ENCODE peak calls at places on chromosome 22, in five cellular contexts. Y is uterus, L is endodermal cell, E is fibroblast of lung, R is GM12865. K is an unnamed sample.
A peak's percentile ranks its signal among the peaks of the same experiment; 100 is the strongest.

GRCh38 chr22:31829505-31829904 is 75.7 kb downstream of the DEPDC5 start:
- DNase-seq in Y (no peak), L (no peak), E (peak; percentile 95), R (peak; percentile 63), K (peak; percentile 22)

GRCh38 chr22:41862530-41863266 is 29.8 kb downstream of the SREBF2 start:
- DNase-seq in Y (no peak), L (no peak), E (peak; percentile 51), R (peak; percentile 86), K (peak; percentile 75)

GRCh38 chr22:41367039-41367679 is 14.6 kb upstream of the TEF start:
- DNase-seq in Y (peak; percentile 98), L (peak; percentile 83), E (peak; percentile 96), R (no peak), K (no peak)

GRCh38 chr22:20566420-20567260 is 59.2 kb downstream of the MED15 start:
- DNase-seq in Y (peak; percentile 70), L (no peak), E (peak; percentile 85), R (no peak), K (no peak)

GRCh38 chr22:25084405-25085107 is 115.1 kb upstream of the CRYBB3 start:
- DNase-seq in Y (no peak), L (no peak), E (no peak), R (no peak), K (no peak)

GRCh38 chr22:49024775-49025440 is 802.8 kb downstream of the BRD1 start:
- DNase-seq in Y (no peak), L (no peak), E (no peak), R (no peak), K (no peak)

GRCh38 chr22:27100789-27101188 is 443.4 kb downstream of the MIAT start:
- DNase-seq in Y (peak; percentile 32), L (peak; percentile 77), E (peak; percentile 95), R (no peak), K (no peak)

GRCh38 chr22:29748248-29748893 is 18.4 kb downstream of the ZMAT5 start:
- DNase-seq in Y (no peak), L (no peak), E (no peak), R (no peak), K (no peak)

GRCh38 chr22:29375436-29376076 is 12.8 kb downstream of the AP1B1 start:
- DNase-seq in Y (no peak), L (no peak), E (no peak), R (no peak), K (no peak)

GRCh38 chr22:42188808-42189447 is 58.3 kb upstream of the CYP2D6 start:
- DNase-seq in Y (no peak), L (peak; percentile 70), E (peak; percentile 68), R (no peak), K (no peak)

GRCh38 chr22:36486619-36487384 is 5.4 kb upstream of the TXN2 start:
- DNase-seq in Y (no peak), L (peak; percentile 91), E (peak; percentile 47), R (peak; percentile 55), K (no peak)
- TF ChIP-seq CTCF in Y (peak; percentile 62), L (peak; percentile 84), E (peak; percentile 62), R (peak; percentile 50), K (peak; percentile 17)

DNA sequence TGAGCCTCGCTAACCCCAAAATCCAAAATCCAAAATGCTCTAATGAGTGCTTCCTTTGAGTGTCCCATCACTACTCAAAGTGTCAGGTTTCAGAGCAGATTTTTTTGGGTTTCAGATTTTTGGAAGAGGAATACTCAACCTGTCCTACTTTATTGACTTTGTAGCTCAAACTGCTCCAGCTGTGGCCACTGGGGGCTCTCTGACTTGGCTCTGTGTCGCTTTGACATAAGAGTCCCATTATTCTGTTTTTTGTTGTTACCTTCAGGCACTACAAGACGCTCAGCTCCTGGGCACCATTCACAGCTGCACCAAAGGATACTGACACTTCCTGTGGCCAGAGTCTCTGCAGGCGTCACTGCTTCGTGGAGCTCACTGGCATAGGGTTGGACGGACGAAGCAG is 41.1 kb downstream of the PHF21B start:
- DNase-seq in Y (no peak), L (peak; percentile 66), E (no peak), R (no peak), K (no peak)
- TF ChIP-seq CTCF in Y (no peak), L (peak; percentile 66), E (no peak), R (peak; percentile 12), K (no peak)

GRCh38 chr22:37043214-37043827 is 8.2 kb upstream of the KCTD17 start:
- DNase-seq in Y (no peak), L (no peak), E (no peak), R (no peak), K (no peak)

GRCh38 chr22:37045958-37046357 is 5.6 kb upstream of the KCTD17 start:
- DNase-seq in Y (no peak), L (peak; percentile 62), E (peak; percentile 53), R (peak; percentile 30), K (no peak)

GRCh38 chr22:37044634-37045625 is 6.6 kb upstream of the KCTD17 start:
- DNase-seq in Y (no peak), L (no peak), E (no peak), R (no peak), K (no peak)

GRCh38 chr22:37046589-37046988 is 5.0 kb upstream of the KCTD17 start:
- DNase-seq in Y (no peak), L (no peak), E (no peak), R (no peak), K (no peak)

DNA sequence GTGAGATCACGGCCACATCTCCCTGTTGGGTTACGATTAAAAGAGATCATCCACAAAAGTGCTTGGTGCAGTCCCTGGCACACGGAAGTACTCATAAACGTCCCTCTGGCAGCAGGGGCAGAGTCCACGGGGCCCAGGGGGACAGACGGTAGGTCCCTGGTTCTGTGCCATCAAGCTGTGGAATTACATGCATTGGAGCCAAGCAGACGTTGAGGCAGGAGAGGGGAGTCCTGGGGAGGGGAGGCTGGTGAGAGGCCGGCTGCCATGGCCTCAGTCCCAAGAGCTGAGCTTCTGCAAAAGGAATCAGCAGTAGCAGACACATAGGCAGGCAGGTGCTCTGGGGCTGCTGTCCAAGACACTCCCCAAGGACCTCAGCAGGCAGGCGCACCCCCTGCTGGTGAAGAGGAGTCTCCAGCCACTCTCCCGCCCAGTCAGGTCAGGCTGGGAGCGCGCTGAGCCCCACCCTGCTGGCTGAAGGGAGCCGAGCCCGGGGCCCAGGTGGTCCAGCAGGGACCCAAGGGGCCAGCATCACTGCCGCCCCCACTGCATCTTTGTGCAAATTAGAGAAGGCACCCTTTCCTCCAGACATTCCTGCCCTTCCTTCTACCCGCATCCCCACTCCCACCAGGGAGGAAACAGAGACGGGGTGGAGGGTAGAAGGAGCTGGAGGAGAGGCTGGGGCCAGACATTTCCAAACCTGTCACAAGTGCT is 7.6 kb upstream of the KCTD17 start:
- DNase-seq in Y (no peak), L (peak; percentile 77), E (peak; percentile 45), R (peak; percentile 80), K (peak; percentile 91)
- TF ChIP-seq CTCF in Y (peak; percentile 22), L (peak; percentile 73), E (peak; percentile 34), R (peak; percentile 85), K (peak; percentile 88)

DNA sequence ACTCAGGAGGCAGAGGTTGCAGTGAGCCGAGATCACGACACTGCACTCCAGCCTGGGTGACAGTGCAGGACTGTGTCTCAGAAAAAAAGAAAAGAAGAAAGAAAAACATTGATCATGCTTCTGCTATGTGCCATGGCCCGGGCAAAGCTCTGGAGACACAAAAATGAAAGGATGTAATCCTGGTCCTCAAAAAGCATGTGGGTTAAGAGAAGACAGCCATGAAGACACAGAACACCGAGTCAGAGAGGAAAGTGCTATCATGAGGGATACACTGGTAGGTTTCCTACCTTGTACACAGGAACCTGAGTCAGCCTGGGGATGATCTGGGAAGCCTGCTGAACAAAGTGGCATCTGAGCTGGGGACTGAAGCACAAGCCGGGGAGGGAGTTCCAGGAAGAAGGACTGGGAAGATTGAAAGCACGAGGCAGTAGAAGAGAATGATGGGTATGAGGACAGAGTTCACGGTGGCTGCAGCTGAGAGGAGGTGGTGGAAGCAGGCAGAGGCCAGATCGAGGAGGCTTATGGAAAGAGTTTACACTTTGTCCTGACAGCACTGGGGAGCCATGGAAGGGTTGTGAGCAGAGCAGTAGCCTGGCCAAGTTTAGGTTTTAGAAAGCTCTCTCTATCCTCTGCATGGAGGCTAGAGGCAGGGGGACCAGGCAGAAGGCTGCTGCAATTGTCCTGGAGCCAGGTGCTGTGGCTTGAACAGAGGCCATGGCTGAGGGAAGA is 9.9 kb upstream of the MAFF start:
- DNase-seq in Y (no peak), L (no peak), E (no peak), R (no peak), K (no peak)
- TF ChIP-seq CTCF in Y (no peak), L (no peak), E (no peak), R (no peak), K (no peak)

GRCh38 chr22:50468626-50469025 is 6.2 kb downstream of the SBF1 start:
- DNase-seq in Y (no peak), L (no peak), E (no peak), R (no peak), K (no peak)

GRCh38 chr22:50467773-50468440 is 6.9 kb downstream of the SBF1 start:
- DNase-seq in Y (no peak), L (no peak), E (no peak), R (no peak), K (no peak)

GRCh38 chr22:50465066-50465465 is 9.8 kb downstream of the SBF1 start:
- DNase-seq in Y (no peak), L (no peak), E (no peak), R (no peak), K (no peak)

GRCh38 chr22:50465531-50465930 is 9.3 kb downstream of the SBF1 start:
- DNase-seq in Y (no peak), L (no peak), E (no peak), R (no peak), K (no peak)

GRCh38 chr22:50467341-50467740 is 7.5 kb downstream of the SBF1 start:
- DNase-seq in Y (no peak), L (no peak), E (no peak), R (no peak), K (no peak)
- TF ChIP-seq CTCF in Y (no peak), L (no peak), E (no peak), R (no peak), K (no peak)

GRCh38 chr22:36986242-36986821 is 32.9 kb downstream of the TST start:
- DNase-seq in Y (no peak), L (peak; percentile 85), E (no peak), R (peak; percentile 55), K (no peak)
- TF ChIP-seq CTCF in Y (no peak), L (peak; percentile 94), E (peak; percentile 58), R (peak; percentile 67), K (peak; percentile 12)

DNA sequence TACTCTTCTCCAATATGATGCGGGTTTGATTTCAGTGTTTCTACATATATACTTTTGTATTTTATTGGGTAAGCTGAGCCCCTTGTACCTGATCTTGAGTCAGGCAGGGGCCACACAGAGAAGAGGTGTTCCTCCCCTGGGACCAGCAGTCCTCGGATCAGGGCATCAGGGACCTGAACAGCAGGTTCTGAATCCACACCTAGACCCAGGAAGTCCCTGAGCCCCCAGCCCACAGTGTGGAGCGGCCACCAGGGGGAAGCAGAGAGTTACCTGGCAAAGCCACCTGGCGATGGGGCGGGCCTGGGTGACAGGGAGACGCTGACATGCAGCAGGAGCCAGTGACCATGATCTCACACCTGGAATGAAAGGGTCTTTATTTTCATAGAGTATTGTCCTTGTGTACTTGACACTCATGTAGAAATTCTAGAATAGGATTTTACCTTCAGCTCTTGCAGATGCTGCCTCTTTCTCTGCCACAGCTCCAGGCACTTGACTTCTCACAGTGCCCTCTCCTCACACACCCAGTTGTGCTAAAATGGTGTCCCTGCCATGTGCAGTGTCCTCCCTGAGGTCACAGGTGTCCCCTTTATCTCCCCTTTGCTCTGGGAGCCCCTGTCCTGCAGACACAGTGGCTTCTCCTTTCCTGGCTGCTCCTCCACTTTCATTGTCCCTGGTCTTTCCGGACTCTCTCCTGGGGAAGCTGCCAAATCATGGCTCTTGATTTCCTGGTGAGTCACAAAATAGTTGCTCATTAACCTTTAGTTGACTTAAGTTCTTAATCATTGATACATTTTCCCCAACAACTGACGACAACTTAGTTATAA is 48.5 kb downstream of the GGTLC2 start:
- DNase-seq in Y (no peak), L (peak; percentile 92), E (peak; percentile 25), R (peak; percentile 45), K (peak; percentile 70)
- TF ChIP-seq CTCF in Y (no peak), L (peak; percentile 80), E (no peak), R (peak; percentile 66), K (peak; percentile 47)

K was measured in GM10248.